ENCODE peak calls at places on chromosomes 4 and X, in ten cellular contexts. W is GM19239; O is omental fat pad; I is Right ventricle myocardium superior; M is activated CD8-positive, alpha-beta memory T cell treated with anti-CD3 and anti-CD28 coated beads for 48 hours; R is stimulated activated CD4-positive, alpha-beta T cell treated with anti-CD3 and anti-CD28 coated beads, Interleukin-4, amount 100 ng/mL, for 48 hours; K is bronchial epithelial cell; E is NCI-H1092; C is fibroblast of the conjunctiva; L is substantia nigra. Y is an unnamed sample.
A peak's percentile ranks its signal among the peaks of the same experiment; 100 is the strongest.

GRCh38 chr4:31467781-31468180 is 747.6 kb downstream of the PCDH7 start:
- DNase-seq in L (no peak), I (no peak), R (no peak), M (no peak), O (no peak), K (peak; percentile 18), W (no peak), C (peak; percentile 33), E (no peak), Y (no peak)

GRCh38 chrX:68894513-68895338 is 65.9 kb downstream of the EFNB1 start:
- DNase-seq in M (no peak), R (no peak), O (no peak), W (no peak), K (peak; percentile 62), C (no peak), I (peak; percentile 80), E (peak; percentile 37), L (no peak), Y (peak; percentile 89)

GRCh38 chrX:17405225-17405969 is 30.4 kb downstream of the NHS start:
- DNase-seq in O (no peak), C (no peak), R (no peak), L (no peak), I (no peak), W (no peak), E (no peak), M (no peak), K (peak; percentile 93), Y (no peak)

GRCh38 chr4:20882500-20882899 is 182.2 kb downstream of the PACRGL start:
- DNase-seq in M (no peak), K (no peak), C (no peak), I (no peak), L (no peak), W (no peak), E (no peak), R (no peak), O (no peak), Y (no peak)

GRCh38 chr4:129526812-129527211 is 430.9 kb downstream of the C4orf33 start:
- DNase-seq in C (no peak), L (no peak), R (no peak), W (no peak), K (peak; percentile 41), O (no peak), E (no peak), I (no peak), M (no peak), Y (no peak)

GRCh38 chr4:59608466-59608865 is 1591.7 kb upstream of the ADGRL3 start:
- DNase-seq in W (no peak), E (no peak), I (no peak), R (no peak), O (no peak), C (no peak), L (no peak), M (no peak), K (peak; percentile 17), Y (no peak)

GRCh38 chr4:135186002-135186401 is 984.4 kb upstream of the PABPC4L start:
- DNase-seq in I (no peak), E (no peak), L (no peak), C (no peak), R (no peak), W (no peak), K (no peak), O (no peak), M (no peak), Y (no peak)

GRCh38 chr4:164381859-164382258 is 372.1 kb upstream of the SMIM31 start:
- DNase-seq in L (no peak), C (no peak), R (no peak), O (no peak), E (no peak), M (no peak), I (no peak), W (no peak), K (no peak), Y (no peak)

GRCh38 chr4:116561717-116562116 is 523.7 kb downstream of the TRAM1L1 start:
- DNase-seq in M (no peak), L (no peak), R (no peak), O (no peak), K (no peak), I (no peak), E (no peak), W (no peak), C (no peak), Y (no peak)

GRCh38 chr4:99722662-99723061 is 65.0 kb upstream of the C4orf54 start:
- DNase-seq in C (no peak), R (no peak), M (no peak), L (no peak), E (no peak), I (no peak), K (no peak), O (no peak), W (no peak), Y (no peak)

GRCh38 chr4:163331629-163332360 is 601 bp downstream of the NPY1R start:
- DNase-seq in R (no peak), C (no peak), I (peak; percentile 43), W (no peak), E (no peak), L (no peak), K (no peak), M (no peak), O (no peak), Y (no peak)

GRCh38 chr4:19248023-19248422 is 1003.7 kb upstream of the SLIT2 start:
- DNase-seq in K (no peak), L (no peak), E (no peak), C (no peak), R (no peak), O (no peak), M (no peak), W (no peak), I (no peak), Y (no peak)

GRCh38 chrX:24131476-24131875 is 18.1 kb upstream of the ZFX start:
- DNase-seq in I (no peak), W (no peak), R (no peak), M (no peak), O (no peak), L (no peak), K (no peak), E (no peak), C (no peak), Y (no peak)

GRCh38 chr4:155761916-155762315 is 3.1 kb downstream of the GUCY1B1 start:
- DNase-seq in K (no peak), W (no peak), E (no peak), L (no peak), C (no peak), I (no peak), R (no peak), M (no peak), O (no peak), Y (no peak)

GRCh38 chr4:107467461-107467860 is 252.6 kb downstream of the PAPSS1 start:
- DNase-seq in O (no peak), L (no peak), I (no peak), E (no peak), K (no peak), C (peak; percentile 12), W (no peak), R (no peak), M (no peak), Y (no peak)

Y was measured in lower leg skin.